ENCODE peak calls at places on chromosomes 1 and 21, in nine cellular contexts. T is bronchial epithelial cell; E is tibial nerve; J is retinal pigment epithelial cell; Q is CD4-positive, CD25-positive, alpha-beta regulatory T cell; S is SHP77; W is epithelial cell of esophagus; G is substantia nigra; B is neural crest cell. N is an unnamed sample.

GRCh38 chr1:227947425-227947677 is 381 bp downstream of the WNT9A start:
- DNase-seq in T (no peak), E (no peak), J (no peak), Q (no peak), S (no peak), W (no peak), G (no peak), B (no peak), N (no peak)

GRCh38 chr1:43318831-43319230 is 18.0 kb downstream of the TIE1 start:
- DNase-seq in T (no peak), E (no peak), J (no peak), Q (no peak), S (no peak), W (no peak), G (no peak), B (no peak), N (no peak)

GRCh38 chr1:48853006-48853405 is 76.3 kb upstream of the BEND5 start:
- DNase-seq in T (peak; percentile 91), E (no peak), J (no peak), Q (no peak), S (no peak), W (peak; percentile 90), G (no peak), B (no peak), N (no peak)

GRCh38 chr1:42777860-42778259 is 6.9 kb upstream of the TMEM269 start:
- DNase-seq in T (peak; percentile 45), E (no peak), J (no peak), Q (no peak), S (peak; percentile 24), W (peak; percentile 59), G (no peak), B (peak; percentile 46), N (peak; percentile 8)

GRCh38 chr1:53577141-53578100 is 118.2 kb downstream of the DMRTB1 start:
- DNase-seq in T (no peak), E (no peak), J (no peak), Q (no peak), S (no peak), W (no peak), G (no peak), B (no peak), N (no peak)

GRCh38 chr1:227228201-227228600 is 90.1 kb downstream of the CDC42BPA start:
- DNase-seq in T (no peak), E (no peak), J (no peak), Q (no peak), S (no peak), W (no peak), G (no peak), B (no peak), N (no peak)

GRCh38 chr1:207824691-207825090 is 72.8 kb downstream of the CD46 start:
- DNase-seq in T (peak; percentile 67), E (no peak), J (no peak), Q (no peak), S (no peak), W (peak; percentile 48), G (no peak), B (no peak), N (no peak)

GRCh38 chr1:48697066-48697707 is 79.5 kb downstream of the BEND5 start:
- DNase-seq in T (no peak), E (peak; percentile 60), J (no peak), Q (no peak), S (peak; percentile 48), W (peak; percentile 54), G (peak; percentile 44), B (peak; percentile 82), N (peak; percentile 43)

GRCh38 chr21:42390193-42390592 is 5.7 kb downstream of the TMPRSS3 start:
- DNase-seq in T (no peak), E (no peak), J (no peak), Q (no peak), S (no peak), W (no peak), G (no peak), B (no peak), N (no peak)

GRCh38 chr1:90220496-90220895 is 225.6 kb downstream of the ZNF326 start:
- DNase-seq in T (no peak), E (no peak), J (no peak), Q (no peak), S (no peak), W (no peak), G (no peak), B (no peak), N (no peak)

GRCh38 chr21:45151484-45152115 is 77.2 kb downstream of the ADARB1 start:
- DNase-seq in T (no peak), E (no peak), J (no peak), Q (no peak), S (no peak), W (no peak), G (no peak), B (no peak), N (no peak)

GRCh38 chr21:22554690-22555316 is 1556.6 kb downstream of the NCAM2 start:
- DNase-seq in T (no peak), E (no peak), J (no peak), Q (no peak), S (no peak), W (no peak), G (no peak), B (no peak), N (no peak)

GRCh38 chr1:179146476-179146875 is 64.6 kb downstream of the TOR3A start:
- DNase-seq in T (no peak), E (no peak), J (peak; percentile 96), Q (no peak), S (no peak), W (no peak), G (no peak), B (no peak), N (no peak)

GRCh38 chr1:245621589-245621988 is 466.8 kb downstream of the KIF26B start:
- DNase-seq in T (peak; percentile 29), E (no peak), J (no peak), Q (no peak), S (no peak), W (peak; percentile 3), G (no peak), B (no peak), N (peak; percentile 100)

GRCh38 chr1:119773711-119774241 is 5.1 kb upstream of the HMGCS2 start:
- DNase-seq in T (peak; percentile 27), E (no peak), J (peak; percentile 72), Q (no peak), S (no peak), W (peak; percentile 56), G (no peak), B (no peak), N (no peak)

GRCh38 chr1:14974361-14974760 is 179.2 kb upstream of the TMEM51 start:
- DNase-seq in T (no peak), E (no peak), J (no peak), Q (no peak), S (no peak), W (no peak), G (no peak), B (no peak), N (no peak)

GRCh38 chr1:27994060-27994459 is 34.3 kb downstream of the XKR8 start:
- DNase-seq in T (no peak), E (no peak), J (peak; percentile 34), Q (no peak), S (no peak), W (no peak), G (no peak), B (no peak), N (no peak)

GRCh38 chr1:109807398-109807795 is 43.7 kb upstream of the EPS8L3 start:
- DNase-seq in T (no peak), E (no peak), J (no peak), Q (no peak), S (no peak), W (no peak), G (no peak), B (no peak), N (no peak)

GRCh38 chr1:186841599-186841998 is 12.8 kb downstream of the PLA2G4A start:
- DNase-seq in T (peak; percentile 55), E (no peak), J (no peak), Q (no peak), S (no peak), W (peak; percentile 78), G (no peak), B (no peak), N (no peak)

GRCh38 chr1:205301220-205301821 is 20.2 kb downstream of the NUAK2 start:
- DNase-seq in T (peak; percentile 73), E (no peak), J (peak; percentile 93), Q (no peak), S (no peak), W (peak; percentile 77), G (no peak), B (peak; percentile 61), N (no peak)

GRCh38 chr1:25174730-25175612 is 57.3 kb downstream of the SYF2 start:
- DNase-seq in T (no peak), E (no peak), J (no peak), Q (no peak), S (no peak), W (no peak), G (no peak), B (no peak), N (no peak)

GRCh38 chr21:37155216-37155615 is 82.2 kb downstream of the TTC3 start:
- DNase-seq in T (no peak), E (no peak), J (no peak), Q (no peak), S (no peak), W (no peak), G (no peak), B (no peak), N (no peak)

GRCh38 chr1:225549821-225550220 is 103.1 kb downstream of the ENAH start:
- DNase-seq in T (no peak), E (no peak), J (no peak), Q (no peak), S (no peak), W (no peak), G (no peak), B (no peak), N (no peak)

GRCh38 chr1:235057385-235058306 is 71.0 kb downstream of the TOMM20 start:
- DNase-seq in T (no peak), E (no peak), J (no peak), Q (no peak), S (no peak), W (no peak), G (no peak), B (no peak), N (no peak)

GRCh38 chr1:151142411-151143056 is 3.9 kb downstream of the SEMA6C start:
- DNase-seq in T (no peak), E (no peak), J (no peak), Q (no peak), S (no peak), W (no peak), G (no peak), B (no peak), N (no peak)

GRCh38 chr1:244732846-244733450 is 80.0 kb downstream of the DESI2 start:
- DNase-seq in T (no peak), E (no peak), J (no peak), Q (no peak), S (no peak), W (no peak), G (no peak), B (no peak), N (no peak)

GRCh38 chr1:20484526-20485462 is 1.2 kb downstream of the CAMK2N1 start:
- DNase-seq in T (no peak), E (no peak), J (no peak), Q (no peak), S (no peak), W (no peak), G (no peak), B (peak; percentile 35), N (no peak)

GRCh38 chr1:222749927-222750326 is 12.9 kb downstream of the FAM177B start:
- DNase-seq in T (no peak), E (no peak), J (no peak), Q (no peak), S (no peak), W (no peak), G (no peak), B (no peak), N (no peak)

GRCh38 chr1:53508991-53509663 is 49.9 kb downstream of the DMRTB1 start:
- DNase-seq in T (peak; percentile 24), E (no peak), J (peak; percentile 44), Q (no peak), S (no peak), W (peak; percentile 32), G (no peak), B (no peak), N (no peak)

GRCh38 chr1:241518447-241519307 is 878 bp downstream of the FH start:
- DNase-seq in T (peak; percentile 76), E (no peak), J (no peak), Q (no peak), S (no peak), W (peak; percentile 70), G (no peak), B (peak; percentile 22), N (no peak)

GRCh38 chr1:184672013-184672726 is 82.5 kb downstream of the EDEM3 start:
- DNase-seq in T (no peak), E (no peak), J (no peak), Q (no peak), S (no peak), W (no peak), G (no peak), B (no peak), N (peak; percentile 55)

N was measured in NCI-H2227 treated with DMSO at 0.1 percent for 48 hours.